ENCODE peak calls at places on chromosomes 12 and 14, in six cellular contexts. One of them, this sample, is unnamed.

GRCh38 chr14:97401714-97402113 is 604.5 kb downstream of the VRK1 start:
- DNase-seq in A549: no peak
- DNase-seq in endothelial cell of umbilical vein: no peak
- DNase-seq in K562: no peak
- DNase-seq in HepG2: no peak
- DNase-seq in GM12878: no peak
- DNase-seq in this sample: no peak

GRCh38 chr12:75977952-75978671 is 53.5 kb downstream of the PHLDA1 start:
- DNase-seq in K562: peak
- DNase-seq in GM12878: peak
- DNase-seq in HepG2: peak
- DNase-seq in endothelial cell of umbilical vein: peak
- DNase-seq in A549: peak
- DNase-seq in this sample: peak

GRCh38 chr14:63642656-63643382 is 1.1 kb upstream of the WDR89 start:
- DNase-seq in endothelial cell of umbilical vein: no peak
- DNase-seq in K562: no peak
- DNase-seq in GM12878: no peak
- DNase-seq in HepG2: no peak
- DNase-seq in A549: no peak
- DNase-seq in this sample: peak

GRCh38 chr14:51004352-51004800 is 60.1 kb upstream of the PYGL start:
- DNase-seq in endothelial cell of umbilical vein: no peak
- DNase-seq in HepG2: no peak
- DNase-seq in K562: no peak
- DNase-seq in A549: peak
- DNase-seq in GM12878: no peak
- DNase-seq in this sample: peak

GRCh38 chr14:103003351-103003615 is 54.1 kb downstream of the CDC42BPB start:
- DNase-seq in A549: no peak
- DNase-seq in HepG2: no peak
- DNase-seq in endothelial cell of umbilical vein: no peak
- DNase-seq in K562: no peak
- DNase-seq in GM12878: no peak
- DNase-seq in this sample: no peak

GRCh38 chr12:58918475-58918874 is 1.8 kb downstream of the LRIG3 start:
- DNase-seq in A549: no peak
- DNase-seq in HepG2: no peak
- DNase-seq in endothelial cell of umbilical vein: peak
- DNase-seq in GM12878: no peak
- DNase-seq in K562: no peak
- DNase-seq in this sample: no peak

GRCh38 chr14:31312934-31313333 is 105.3 kb upstream of the HECTD1 start:
- DNase-seq in A549: no peak
- DNase-seq in K562: no peak
- DNase-seq in endothelial cell of umbilical vein: no peak
- DNase-seq in HepG2: no peak
- DNase-seq in GM12878: no peak
- DNase-seq in this sample: no peak

GRCh38 chr12:188910-189621 is 24.9 kb downstream of the SLC6A12 start:
- DNase-seq in GM12878: no peak
- DNase-seq in endothelial cell of umbilical vein: peak
- DNase-seq in K562: peak
- DNase-seq in A549: peak
- DNase-seq in HepG2: no peak
- DNase-seq in this sample: peak

GRCh38 chr14:31241450-31242114 is 34.0 kb upstream of the HECTD1 start:
- DNase-seq in K562: no peak
- DNase-seq in A549: no peak
- DNase-seq in HepG2: no peak
- DNase-seq in GM12878: no peak
- DNase-seq in endothelial cell of umbilical vein: no peak
- DNase-seq in this sample: no peak

GRCh38 chr12:111428728-111429175 is 23.0 kb downstream of the SH2B3 start:
- DNase-seq in endothelial cell of umbilical vein: peak
- DNase-seq in HepG2: no peak
- DNase-seq in K562: no peak
- DNase-seq in GM12878: no peak
- DNase-seq in A549: no peak
- DNase-seq in this sample: peak

GRCh38 chr14:94051115-94051514 is 25.0 kb downstream of the OTUB2 start:
- DNase-seq in HepG2: no peak
- DNase-seq in GM12878: no peak
- DNase-seq in A549: peak
- DNase-seq in K562: no peak
- DNase-seq in endothelial cell of umbilical vein: peak
- DNase-seq in this sample: no peak

GRCh38 chr12:114218136-114218535 is 187.8 kb downstream of the TBX5 start:
- DNase-seq in GM12878: no peak
- DNase-seq in K562: no peak
- DNase-seq in A549: no peak
- DNase-seq in HepG2: no peak
- DNase-seq in endothelial cell of umbilical vein: no peak
- DNase-seq in this sample: no peak

GRCh38 chr12:14950421-14950820 is 11.0 kb downstream of the ARHGDIB start:
- DNase-seq in K562: no peak
- DNase-seq in GM12878: no peak
- DNase-seq in A549: no peak
- DNase-seq in endothelial cell of umbilical vein: no peak
- DNase-seq in HepG2: no peak
- DNase-seq in this sample: no peak

GRCh38 chr12:14949631-14950030 is 11.3 kb upstream of the ERP27 start:
- DNase-seq in GM12878: no peak
- DNase-seq in A549: no peak
- DNase-seq in K562: no peak
- DNase-seq in endothelial cell of umbilical vein: no peak
- DNase-seq in HepG2: no peak
- DNase-seq in this sample: no peak

GRCh38 chr12:14950982-14951746 is 10.2 kb downstream of the ARHGDIB start:
- DNase-seq in GM12878: no peak
- DNase-seq in HepG2: peak
- DNase-seq in A549: no peak
- DNase-seq in endothelial cell of umbilical vein: no peak
- DNase-seq in K562: no peak
- DNase-seq in this sample: no peak

GRCh38 chr12:14946856-14947255 is 8.5 kb upstream of the ERP27 start:
- DNase-seq in K562: no peak
- DNase-seq in GM12878: no peak
- DNase-seq in A549: peak
- DNase-seq in endothelial cell of umbilical vein: peak
- DNase-seq in HepG2: no peak
- DNase-seq in this sample: no peak

GRCh38 chr12:14948672-14949071 is 10.3 kb upstream of the ERP27 start:
- DNase-seq in A549: peak
- DNase-seq in K562: no peak
- DNase-seq in GM12878: peak
- DNase-seq in endothelial cell of umbilical vein: peak
- DNase-seq in HepG2: no peak
- DNase-seq in this sample: peak
- TF ChIP-seq POLR2A in A549: no peak
- TF ChIP-seq POLR2A in K562: no peak
- TF ChIP-seq POLR2A in GM12878: peak
- TF ChIP-seq POLR2A in endothelial cell of umbilical vein: peak
- TF ChIP-seq POLR2A in HepG2: no peak
- TF ChIP-seq POLR2A in this sample: peak

DNA sequence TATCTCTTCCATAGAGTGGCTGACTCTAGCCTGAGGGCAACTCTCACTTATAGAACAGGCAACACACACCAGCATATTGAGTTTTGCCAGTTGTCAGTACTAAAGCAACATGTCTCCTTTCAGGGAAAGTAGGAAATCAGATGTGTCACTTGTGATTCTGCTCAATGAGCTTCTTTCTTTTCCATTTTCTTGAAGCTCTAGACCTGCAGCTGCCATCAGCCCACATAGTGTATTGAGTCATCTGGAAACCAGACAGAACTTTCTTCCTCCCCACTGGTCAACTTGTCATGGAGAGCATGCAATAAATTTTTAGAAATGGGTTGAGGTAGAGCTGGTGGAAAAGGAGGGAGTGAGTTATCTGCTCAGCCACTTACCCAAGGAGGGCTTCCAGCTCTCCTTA is 209.0 kb upstream of the PLEKHG7 start:
- DNase-seq in endothelial cell of umbilical vein: no peak
- DNase-seq in K562: no peak
- DNase-seq in HepG2: no peak
- DNase-seq in A549: no peak
- DNase-seq in GM12878: no peak
- DNase-seq in this sample: no peak
- TF ChIP-seq MYC in endothelial cell of umbilical vein: no peak
- TF ChIP-seq MYC in K562: no peak
- TF ChIP-seq MYC in HepG2: no peak
- TF ChIP-seq MYC in A549: no peak
- TF ChIP-seq MYC in GM12878: no peak
- TF ChIP-seq MYC in this sample: no peak

DNA sequence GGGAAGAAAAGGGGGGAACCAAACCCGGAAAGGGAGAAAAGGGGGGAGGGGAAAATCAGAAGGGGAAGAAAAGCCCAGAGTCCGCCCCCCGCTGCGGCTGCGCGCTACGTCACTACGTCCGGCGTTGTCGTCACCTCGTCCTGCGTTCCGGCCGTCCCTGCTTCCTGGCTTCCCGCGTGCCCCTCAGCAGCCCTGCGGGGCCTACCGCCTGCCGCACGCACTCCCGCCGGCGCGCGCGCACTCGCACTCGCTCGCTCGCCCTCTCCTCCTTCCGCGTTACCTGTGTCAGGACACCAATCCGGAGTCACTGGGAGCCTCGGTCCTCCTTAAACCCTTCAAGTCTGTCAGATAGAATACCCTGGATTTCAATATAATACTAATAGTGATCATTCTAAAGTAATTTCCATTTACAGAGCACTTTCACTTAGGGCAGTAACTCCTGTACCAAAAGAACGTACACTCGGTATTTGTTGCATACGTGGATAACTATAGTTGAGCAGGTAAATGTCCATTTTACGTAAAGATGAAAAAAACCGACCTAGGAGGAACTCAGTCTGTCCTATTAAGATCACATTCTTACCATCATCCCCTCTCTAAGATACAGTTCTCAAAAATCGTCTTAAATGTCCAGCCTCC is at the start of gene R3HDM2:
- DNase-seq in K562: peak
- DNase-seq in A549: peak
- DNase-seq in GM12878: peak
- DNase-seq in endothelial cell of umbilical vein: peak
- DNase-seq in HepG2: peak
- DNase-seq in this sample: peak
- TF ChIP-seq CTCF in K562: no peak
- TF ChIP-seq CTCF in A549: no peak
- TF ChIP-seq CTCF in GM12878: no peak
- TF ChIP-seq CTCF in endothelial cell of umbilical vein: no peak
- TF ChIP-seq CTCF in HepG2: peak
- TF ChIP-seq CTCF in this sample: no peak

GRCh38 chr12:50597200-50598195 is 92.7 kb downstream of the DIP2B start:
- DNase-seq in HepG2: no peak
- DNase-seq in GM12878: peak
- DNase-seq in K562: peak
- DNase-seq in A549: peak
- DNase-seq in endothelial cell of umbilical vein: peak
- DNase-seq in this sample: peak
- TF ChIP-seq POLR2A in HepG2: no peak
- TF ChIP-seq POLR2A in GM12878: peak
- TF ChIP-seq POLR2A in K562: no peak
- TF ChIP-seq POLR2A in A549: no peak
- TF ChIP-seq POLR2A in endothelial cell of umbilical vein: no peak
- TF ChIP-seq POLR2A in this sample: no peak

DNA sequence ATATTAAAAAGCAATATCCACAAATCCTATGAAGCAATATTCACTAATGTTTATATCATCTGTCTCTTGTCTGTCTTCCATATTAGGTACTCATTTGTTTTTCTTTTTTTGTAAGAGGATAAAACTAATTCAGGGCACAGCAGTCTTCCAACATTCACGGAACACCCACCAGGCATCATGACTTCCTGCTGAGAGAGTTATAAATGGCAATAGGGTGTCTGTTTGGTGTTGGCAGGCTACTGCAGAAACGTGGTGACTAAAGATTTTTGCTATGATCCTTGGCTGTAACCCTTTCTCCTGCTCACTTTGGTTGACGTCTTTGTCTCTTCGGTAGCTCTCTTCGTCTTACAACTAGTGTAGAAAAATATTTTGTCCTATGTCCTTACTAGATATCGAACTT is 860.6 kb upstream of the MGAT4C start:
- DNase-seq in K562: no peak
- DNase-seq in A549: no peak
- DNase-seq in GM12878: no peak
- DNase-seq in endothelial cell of umbilical vein: no peak
- DNase-seq in HepG2: no peak
- DNase-seq in this sample: no peak
- TF ChIP-seq MYC in K562: no peak
- TF ChIP-seq MYC in A549: no peak
- TF ChIP-seq MYC in GM12878: no peak
- TF ChIP-seq MYC in endothelial cell of umbilical vein: no peak
- TF ChIP-seq MYC in HepG2: no peak
- TF ChIP-seq MYC in this sample: no peak

DNA sequence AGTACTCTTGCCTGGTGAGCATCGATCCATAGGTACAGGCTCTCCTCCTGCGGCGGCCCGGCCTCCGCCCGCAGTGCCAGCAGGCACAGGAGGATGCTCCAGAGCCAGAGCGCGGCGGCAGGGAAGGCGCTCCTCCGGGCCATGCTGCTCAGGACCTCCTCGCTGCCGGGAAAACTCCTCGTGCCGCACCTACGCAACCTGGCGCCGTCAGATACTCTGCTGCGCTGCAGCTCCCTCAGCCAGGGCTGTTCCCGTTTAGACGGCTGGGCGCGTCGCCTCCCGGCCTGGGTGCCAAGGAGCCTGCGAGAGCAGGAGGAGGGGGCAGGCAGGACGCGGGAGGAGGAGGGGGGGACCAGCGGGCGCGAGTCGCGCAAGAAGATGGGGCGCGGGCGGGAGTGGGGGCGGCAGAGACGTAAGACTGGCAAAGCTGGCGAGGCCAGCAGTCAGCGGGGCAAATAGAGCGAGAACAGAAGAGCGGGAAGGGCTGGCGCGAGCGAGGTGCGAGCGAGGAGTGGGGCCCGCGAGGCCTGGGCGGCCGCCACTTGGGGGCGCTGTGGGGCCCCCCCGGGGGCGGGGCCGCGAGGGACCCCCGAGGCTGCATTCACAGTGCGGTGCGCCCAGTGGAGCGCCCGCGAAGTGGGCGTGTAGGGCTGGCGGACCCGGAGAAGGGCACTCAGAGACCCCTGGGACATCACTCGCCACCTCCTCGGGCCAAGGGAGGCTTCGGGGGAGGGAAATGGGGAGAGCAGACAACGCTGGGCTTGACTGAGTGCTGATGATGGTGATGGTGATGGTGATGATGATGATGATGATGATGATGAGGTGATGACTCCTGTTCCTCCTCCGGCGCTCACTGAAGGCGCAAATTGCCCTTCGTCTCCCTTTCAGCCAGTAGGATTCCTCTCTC is at the start of gene WIF1:
- DNase-seq in K562: no peak
- DNase-seq in endothelial cell of umbilical vein: peak
- DNase-seq in HepG2: no peak
- DNase-seq in GM12878: no peak
- DNase-seq in A549: peak
- DNase-seq in this sample: no peak
- TF ChIP-seq CTCF in K562: no peak
- TF ChIP-seq CTCF in endothelial cell of umbilical vein: peak
- TF ChIP-seq CTCF in HepG2: no peak
- TF ChIP-seq CTCF in GM12878: peak
- TF ChIP-seq CTCF in A549: peak
- TF ChIP-seq CTCF in this sample: no peak

This sample was measured in NB4.